ENCODE peak calls at places on chromosomes 6 and 20, in five cellular contexts. L is IMR-90, T is sigmoid colon, O is tibial nerve, J is HCT116. C is an unnamed sample.

GRCh38 chr20:23602699-23603098 is 3.0 kb downstream of the CST9 start:
- DNase-seq in T (no peak), L (no peak), J (no peak), O (no peak), C (no peak)

GRCh38 chr6:135555550-135555949 is 58.0 kb upstream of the AHI1 start:
- DNase-seq in J (no peak), T (no peak), L (no peak), O (no peak), C (no peak)

GRCh38 chr20:57661201-57662027 is 41.2 kb upstream of the ZBP1 start:
- DNase-seq in L (no peak), J (no peak), O (peak; percentile 10), T (peak; percentile 62), C (no peak)

GRCh38 chr20:8509809-8510208 is 377.7 kb downstream of the PLCB1 start:
- DNase-seq in L (no peak), T (no peak), O (no peak), J (no peak), C (no peak)

GRCh38 chr20:61935926-61936700 is 129.6 kb downstream of the TAF4 start:
- DNase-seq in L (no peak), T (peak; percentile 21), O (peak; percentile 3), J (no peak), C (no peak)

GRCh38 chr20:3222635-3223600 is 13.6 kb downstream of the ITPA start:
- DNase-seq in J (no peak), L (no peak), T (no peak), O (no peak), C (no peak)

GRCh38 chr20:63968928-63969760 is 586 bp downstream of the ZNF512B start:
- DNase-seq in L (no peak), T (peak; percentile 63), O (no peak), J (no peak), C (no peak)

GRCh38 chr6:118581489-118581959 is 33.4 kb downstream of the PLN start:
- DNase-seq in T (no peak), J (no peak), O (no peak), L (peak; percentile 80), C (peak; percentile 27)

GRCh38 chr20:50563133-50563944 is 53.2 kb downstream of the PTPN1 start:
- DNase-seq in O (no peak), T (no peak), J (no peak), L (no peak), C (no peak)

GRCh38 chr6:66307490-66307889 is 600.5 kb upstream of the EYS start:
- DNase-seq in L (no peak), J (peak; percentile 1), T (no peak), O (no peak), C (no peak)

GRCh38 chr6:99492137-99492536 is 23.1 kb downstream of the USP45 start:
- DNase-seq in J (no peak), L (no peak), T (no peak), O (no peak), C (no peak)

GRCh38 chr6:41626917-41627316 is 11.4 kb upstream of the MDFI start:
- DNase-seq in T (peak; percentile 26), J (no peak), O (no peak), L (no peak), C (no peak)

GRCh38 chr6:111723412-111723970 is 117.8 kb upstream of the TRAF3IP2 start:
- DNase-seq in L (no peak), T (no peak), O (no peak), J (no peak), C (no peak)

GRCh38 chr6:101114703-101115102 is 233.6 kb upstream of the ASCC3 start:
- DNase-seq in T (no peak), J (peak; percentile 18), O (no peak), L (peak; percentile 20), C (peak; percentile 2)

GRCh38 chr6:89007209-89008001 is 44.0 kb upstream of the RNGTT start:
- DNase-seq in L (no peak), T (no peak), O (no peak), J (no peak), C (peak; percentile 7)

GRCh38 chr6:167705211-167705750 is 121.4 kb upstream of the AFDN start:
- DNase-seq in L (no peak), J (no peak), T (no peak), O (no peak), C (no peak)

GRCh38 chr6:46772754-46773153 is 20.4 kb upstream of the MEP1A start:
- DNase-seq in O (no peak), J (no peak), L (no peak), T (no peak), C (no peak)

GRCh38 chr6:99614430-99615161 is 8.0 kb downstream of the PRDM13 start:
- DNase-seq in J (no peak), T (no peak), L (no peak), O (no peak), C (peak; percentile 24)

GRCh38 chr6:136782021-136782770 is 10.1 kb downstream of the MAP3K5 start:
- DNase-seq in L (peak; percentile 79), J (no peak), O (no peak), T (no peak), C (no peak)

GRCh38 chr20:12997128-12997655 is 11.6 kb upstream of the SPTLC3 start:
- DNase-seq in J (no peak), O (no peak), T (no peak), L (no peak), C (no peak)

GRCh38 chr6:14876778-14877613 is 368.9 kb upstream of the JARID2 start:
- DNase-seq in O (no peak), L (peak; percentile 94), T (no peak), J (no peak), C (no peak)

GRCh38 chr6:1144842-1145755 is 166.8 kb upstream of the FOXQ1 start:
- DNase-seq in T (no peak), L (peak; percentile 76), J (no peak), O (no peak), C (no peak)

GRCh38 chr6:168411130-168411529 is 29.9 kb upstream of the SMOC2 start:
- DNase-seq in T (no peak), O (no peak), L (no peak), J (no peak), C (no peak)

GRCh38 chr6:44653761-44654218 is 266.3 kb downstream of the CDC5L start:
- DNase-seq in J (no peak), O (no peak), L (peak; percentile 31), T (no peak), C (no peak)

GRCh38 chr20:56187791-56188190 is 60.7 kb upstream of the MC3R start:
- DNase-seq in J (no peak), L (no peak), O (no peak), T (no peak), C (no peak)

GRCh38 chr6:32982084-32982701 is 13.8 kb downstream of the BRD2 start:
- DNase-seq in T (no peak), J (no peak), O (no peak), L (no peak), C (no peak)
- TF ChIP-seq POLR2A in T (no peak), J (no peak), O (no peak), L (peak; percentile 33), C (peak; percentile 11)

DNA sequence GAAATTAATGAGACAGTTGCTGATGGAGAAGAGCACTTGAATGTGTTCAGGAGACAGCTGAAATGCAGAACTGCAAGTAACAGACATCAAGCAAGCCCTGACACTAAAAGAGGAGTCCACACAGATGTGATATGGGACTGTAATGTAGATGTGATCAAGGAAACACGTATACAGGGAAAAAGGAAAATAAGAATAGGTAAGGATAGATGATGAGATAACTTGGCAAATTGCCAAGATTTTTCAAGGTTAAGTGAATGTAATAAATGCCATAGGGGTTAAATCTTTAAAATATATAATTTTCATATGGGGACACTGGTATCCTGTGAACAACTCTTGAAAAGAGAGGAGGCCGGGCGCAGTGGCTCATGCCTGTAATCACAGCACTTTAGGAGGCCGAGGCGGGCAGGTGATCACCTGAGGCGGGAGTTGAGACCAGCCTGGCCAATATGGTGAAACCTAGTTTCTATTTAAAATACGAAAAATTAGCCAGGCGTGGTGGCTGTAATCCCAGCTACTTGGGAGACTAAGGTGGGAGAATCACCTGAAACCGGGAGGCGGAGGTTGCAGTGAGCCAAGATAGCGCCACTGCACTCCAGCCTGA is 7.2 kb upstream of the SNX14 start:
- DNase-seq in T (peak; percentile 64), O (no peak), L (no peak), J (no peak), C (peak; percentile 34)
- TF ChIP-seq POLR2A in T (no peak), O (no peak), L (no peak), J (no peak), C (no peak)

GRCh38 chr6:6866656-6867390 is 240.9 kb upstream of the RREB1 start:
- DNase-seq in L (no peak), O (no peak), J (no peak), T (no peak), C (no peak)

GRCh38 chr6:6861995-6862394 is 245.8 kb upstream of the RREB1 start:
- DNase-seq in J (no peak), O (no peak), L (no peak), T (no peak), C (no peak)

GRCh38 chr6:6865601-6866000 is 242.2 kb upstream of the RREB1 start:
- DNase-seq in J (no peak), T (no peak), O (no peak), L (no peak), C (peak; percentile 30)

GRCh38 chr6:6861346-6861745 is 246.4 kb upstream of the RREB1 start:
- DNase-seq in J (no peak), T (no peak), O (no peak), L (no peak), C (no peak)

DNA sequence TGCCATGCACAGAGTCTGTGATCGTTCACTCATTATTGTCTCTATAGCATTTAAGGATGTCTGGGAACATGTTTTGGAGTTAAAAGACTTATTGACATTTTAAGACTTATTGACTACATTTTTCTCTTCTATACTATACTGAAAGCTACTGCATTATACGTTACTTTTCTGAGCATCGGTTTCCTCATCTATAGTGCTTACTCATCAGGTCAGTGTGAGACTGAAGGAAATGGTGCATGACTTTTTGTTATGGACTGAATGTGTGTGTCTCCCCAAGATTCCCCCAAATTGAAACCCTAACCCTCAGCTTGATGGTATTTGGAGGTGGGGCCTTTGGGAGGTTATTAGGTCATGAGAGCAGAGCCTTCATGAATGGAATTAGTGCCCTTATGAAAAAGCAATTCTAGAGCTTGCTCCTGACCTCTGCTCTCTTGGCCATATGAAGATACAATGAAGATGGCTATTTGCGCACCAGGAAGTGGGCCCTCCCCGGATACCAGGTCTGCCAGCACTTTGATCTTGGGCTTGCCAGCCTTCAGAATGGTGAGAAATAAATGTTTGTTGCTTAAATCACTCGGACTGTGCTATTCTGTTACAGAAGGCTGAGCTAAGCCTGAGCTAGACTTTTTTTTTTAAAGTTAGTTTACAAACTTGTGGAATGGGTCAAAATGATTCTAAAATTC is 243.7 kb upstream of the RREB1 start:
- DNase-seq in L (no peak), O (no peak), T (no peak), J (no peak), C (no peak)
- TF ChIP-seq POLR2A in L (no peak), O (no peak), T (no peak), J (no peak), C (no peak)

DNA sequence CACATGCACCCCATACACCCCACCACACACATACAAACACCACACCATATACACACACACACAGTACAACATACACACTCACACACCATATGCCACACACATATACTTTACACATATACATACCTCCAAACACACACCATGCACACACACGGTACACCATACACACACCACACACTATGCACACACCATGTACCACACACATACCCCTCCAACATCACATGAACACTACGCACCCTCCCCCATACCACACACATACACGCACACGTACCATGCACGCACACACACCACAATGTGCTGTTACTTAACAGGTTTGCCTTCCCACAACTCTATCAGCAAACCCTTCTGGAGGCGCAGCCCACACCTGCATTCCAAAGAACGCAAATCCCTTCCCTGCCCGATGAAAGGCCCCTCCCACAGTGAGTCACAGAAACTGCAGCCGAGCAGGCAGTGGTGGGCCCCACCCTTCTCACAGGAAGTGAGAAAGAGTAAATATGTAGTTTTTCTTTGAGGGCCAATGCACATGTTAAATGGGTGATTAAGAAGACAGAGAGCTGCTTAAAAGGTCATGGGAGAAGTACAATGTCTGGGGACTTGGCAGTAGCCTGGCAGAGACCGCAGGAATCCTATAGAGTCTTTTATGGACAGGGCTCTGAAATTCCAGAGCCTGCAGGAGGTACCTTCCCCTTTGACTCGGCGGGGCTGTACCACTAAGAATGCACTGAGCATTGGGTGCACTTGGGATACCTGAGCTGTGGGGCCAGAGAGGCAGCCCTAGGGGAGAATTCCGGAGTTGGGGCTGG is 34.1 kb upstream of the EZR start:
- DNase-seq in L (peak; percentile 79), J (peak; percentile 97), O (no peak), T (no peak), C (peak; percentile 93)
- TF ChIP-seq POLR2A in L (no peak), J (no peak), O (no peak), T (peak; percentile 53), C (peak; percentile 60)

C was measured in erythroblast.